ENCODE peak calls at places on chromosomes 4 and X, in four cellular contexts. R is fibroblast of mammary gland; B is activated T-helper 1 cell treated with anti-CD3 and anti-CD28 coated beads, Interleukin-2, amount 50 U/mL, for 16 hours; D is T-helper 9 cell. I is an unnamed sample.

GRCh38 chr4:119118397-119118796 is 17.2 kb upstream of the MYOZ2 start:
- DNase-seq in R (peak; percentile 90), B (no peak), D (no peak), I (no peak)

GRCh38 chr4:103011378-103012025 is 8.0 kb downstream of the SLC9B1 start:
- DNase-seq in R (peak; percentile 42), B (no peak), D (no peak), I (no peak)

GRCh38 chrX:110703641-110704040 is 92.0 kb downstream of the CHRDL1 start:
- DNase-seq in R (no peak), B (no peak), D (no peak), I (no peak)

GRCh38 chrX:69321789-69322188 is 156.5 kb upstream of the PJA1 start:
- DNase-seq in R (no peak), B (no peak), D (no peak), I (no peak)

GRCh38 chr4:91488946-91489345 is 814.8 kb upstream of the GRID2 start:
- DNase-seq in R (no peak), B (no peak), D (no peak), I (no peak)

GRCh38 chr4:2339458-2340271 is 77.8 kb upstream of the MXD4 start:
- DNase-seq in R (no peak), B (no peak), D (no peak), I (no peak)

GRCh38 chr4:40909363-40909876 is 159.7 kb downstream of the NSUN7 start:
- DNase-seq in R (peak; percentile 83), B (no peak), D (no peak), I (no peak)

GRCh38 chrX:2748171-2748814 is 3.5 kb upstream of the XG start:
- DNase-seq in R (peak; percentile 41), B (no peak), D (no peak), I (no peak)

GRCh38 chrX:102723456-102723855 is 2.9 kb downstream of the GPRASP3 start:
- DNase-seq in R (no peak), B (no peak), D (no peak), I (no peak)

GRCh38 chrX:25337841-25338240 is 322.1 kb upstream of the ARX start:
- DNase-seq in R (no peak), B (no peak), D (no peak), I (no peak)

I was measured in AML-193.